ENCODE peak calls at places on chromosomes 4 and X, in six cellular contexts. One of them, this sample, is unnamed.

GRCh38 chr4:119894650-119895208 is 171.9 kb downstream of the MAD2L1 start:
- ATAC-seq in natural killer cell: no peak
- ATAC-seq in gastroesophageal sphincter: peak; percentile 76
- ATAC-seq in CD8-positive, alpha-beta T cell: no peak
- ATAC-seq in upper lobe of right lung: no peak
- ATAC-seq in stimulated activated naive B cell treated with anti-CD40 and anti-IgM and Interleukin-4, amounts not matched to agents 10 μg/mL and 1 μg/mL and 100 μg/mL, for 72 hours: no peak
- ATAC-seq in this sample: no peak

GRCh38 chr4:24032371-24032989 is 142.6 kb upstream of the PPARGC1A start:
- ATAC-seq in natural killer cell: no peak
- ATAC-seq in CD8-positive, alpha-beta T cell: no peak
- ATAC-seq in upper lobe of right lung: peak; percentile 73
- ATAC-seq in stimulated activated naive B cell treated with anti-CD40 and anti-IgM and Interleukin-4, amounts not matched to agents 10 μg/mL and 1 μg/mL and 100 μg/mL, for 72 hours: peak; percentile 48
- ATAC-seq in gastroesophageal sphincter: no peak
- ATAC-seq in this sample: no peak

GRCh38 chr4:55837903-55838302 is 15.5 kb upstream of the EXOC1 start:
- ATAC-seq in upper lobe of right lung: no peak
- ATAC-seq in CD8-positive, alpha-beta T cell: no peak
- ATAC-seq in natural killer cell: no peak
- ATAC-seq in stimulated activated naive B cell treated with anti-CD40 and anti-IgM and Interleukin-4, amounts not matched to agents 10 μg/mL and 1 μg/mL and 100 μg/mL, for 72 hours: no peak
- ATAC-seq in gastroesophageal sphincter: no peak
- ATAC-seq in this sample: no peak

GRCh38 chrX:150767475-150768131 is 74.4 kb downstream of the MTMR1 start:
- ATAC-seq in gastroesophageal sphincter: no peak
- ATAC-seq in upper lobe of right lung: peak; percentile 39
- ATAC-seq in stimulated activated naive B cell treated with anti-CD40 and anti-IgM and Interleukin-4, amounts not matched to agents 10 μg/mL and 1 μg/mL and 100 μg/mL, for 72 hours: no peak
- ATAC-seq in CD8-positive, alpha-beta T cell: no peak
- ATAC-seq in natural killer cell: no peak
- ATAC-seq in this sample: no peak

GRCh38 chr4:87079967-87080366 is 140.5 kb downstream of the KLHL8 start:
- ATAC-seq in upper lobe of right lung: no peak
- ATAC-seq in natural killer cell: no peak
- ATAC-seq in stimulated activated naive B cell treated with anti-CD40 and anti-IgM and Interleukin-4, amounts not matched to agents 10 μg/mL and 1 μg/mL and 100 μg/mL, for 72 hours: no peak
- ATAC-seq in gastroesophageal sphincter: no peak
- ATAC-seq in CD8-positive, alpha-beta T cell: no peak
- ATAC-seq in this sample: no peak

GRCh38 chr4:16794816-16795445 is 103.5 kb downstream of the LDB2 start:
- ATAC-seq in upper lobe of right lung: peak; percentile 59
- ATAC-seq in stimulated activated naive B cell treated with anti-CD40 and anti-IgM and Interleukin-4, amounts not matched to agents 10 μg/mL and 1 μg/mL and 100 μg/mL, for 72 hours: no peak
- ATAC-seq in gastroesophageal sphincter: no peak
- ATAC-seq in CD8-positive, alpha-beta T cell: no peak
- ATAC-seq in natural killer cell: peak; percentile 54
- ATAC-seq in this sample: no peak

GRCh38 chr4:37767546-37767945 is 58.9 kb upstream of the PGM2 start:
- ATAC-seq in CD8-positive, alpha-beta T cell: no peak
- ATAC-seq in gastroesophageal sphincter: no peak
- ATAC-seq in upper lobe of right lung: peak; percentile 63
- ATAC-seq in natural killer cell: no peak
- ATAC-seq in stimulated activated naive B cell treated with anti-CD40 and anti-IgM and Interleukin-4, amounts not matched to agents 10 μg/mL and 1 μg/mL and 100 μg/mL, for 72 hours: no peak
- ATAC-seq in this sample: no peak

GRCh38 chr4:110622841-110623709 is at the start of gene PITX2:
- ATAC-seq in CD8-positive, alpha-beta T cell: no peak
- ATAC-seq in gastroesophageal sphincter: peak; percentile 98
- ATAC-seq in stimulated activated naive B cell treated with anti-CD40 and anti-IgM and Interleukin-4, amounts not matched to agents 10 μg/mL and 1 μg/mL and 100 μg/mL, for 72 hours: peak; percentile 75
- ATAC-seq in upper lobe of right lung: peak; percentile 84
- ATAC-seq in natural killer cell: no peak
- ATAC-seq in this sample: peak; percentile 34

GRCh38 chr4:86939737-86940141 is 4.9 kb downstream of the AFF1 start:
- ATAC-seq in natural killer cell: peak; percentile 14
- ATAC-seq in gastroesophageal sphincter: no peak
- ATAC-seq in stimulated activated naive B cell treated with anti-CD40 and anti-IgM and Interleukin-4, amounts not matched to agents 10 μg/mL and 1 μg/mL and 100 μg/mL, for 72 hours: peak; percentile 55
- ATAC-seq in CD8-positive, alpha-beta T cell: no peak
- ATAC-seq in upper lobe of right lung: no peak
- ATAC-seq in this sample: peak; percentile 80

GRCh38 chr4:4603067-4603466 is 61.2 kb upstream of the STX18 start:
- ATAC-seq in stimulated activated naive B cell treated with anti-CD40 and anti-IgM and Interleukin-4, amounts not matched to agents 10 μg/mL and 1 μg/mL and 100 μg/mL, for 72 hours: no peak
- ATAC-seq in CD8-positive, alpha-beta T cell: no peak
- ATAC-seq in upper lobe of right lung: no peak
- ATAC-seq in natural killer cell: no peak
- ATAC-seq in gastroesophageal sphincter: no peak
- ATAC-seq in this sample: no peak

GRCh38 chr4:177047070-177047850 is 254.5 kb upstream of the VEGFC start:
- ATAC-seq in CD8-positive, alpha-beta T cell: peak; percentile 73
- ATAC-seq in gastroesophageal sphincter: peak; percentile 82
- ATAC-seq in natural killer cell: peak; percentile 74
- ATAC-seq in stimulated activated naive B cell treated with anti-CD40 and anti-IgM and Interleukin-4, amounts not matched to agents 10 μg/mL and 1 μg/mL and 100 μg/mL, for 72 hours: peak; percentile 84
- ATAC-seq in upper lobe of right lung: peak; percentile 92
- ATAC-seq in this sample: peak; percentile 67

GRCh38 chr4:1204828-1205591 is 32.6 kb upstream of the SPON2 start:
- ATAC-seq in gastroesophageal sphincter: no peak
- ATAC-seq in natural killer cell: no peak
- ATAC-seq in upper lobe of right lung: peak; percentile 5
- ATAC-seq in CD8-positive, alpha-beta T cell: no peak
- ATAC-seq in stimulated activated naive B cell treated with anti-CD40 and anti-IgM and Interleukin-4, amounts not matched to agents 10 μg/mL and 1 μg/mL and 100 μg/mL, for 72 hours: no peak
- ATAC-seq in this sample: no peak

GRCh38 chrX:57977992-57978391 is 67.7 kb upstream of the ZXDA start:
- ATAC-seq in upper lobe of right lung: no peak
- ATAC-seq in stimulated activated naive B cell treated with anti-CD40 and anti-IgM and Interleukin-4, amounts not matched to agents 10 μg/mL and 1 μg/mL and 100 μg/mL, for 72 hours: no peak
- ATAC-seq in CD8-positive, alpha-beta T cell: no peak
- ATAC-seq in natural killer cell: no peak
- ATAC-seq in gastroesophageal sphincter: no peak
- ATAC-seq in this sample: no peak

GRCh38 chr4:125352521-125352920 is 37.8 kb downstream of the FAT4 start:
- ATAC-seq in gastroesophageal sphincter: no peak
- ATAC-seq in stimulated activated naive B cell treated with anti-CD40 and anti-IgM and Interleukin-4, amounts not matched to agents 10 μg/mL and 1 μg/mL and 100 μg/mL, for 72 hours: no peak
- ATAC-seq in upper lobe of right lung: no peak
- ATAC-seq in CD8-positive, alpha-beta T cell: no peak
- ATAC-seq in natural killer cell: no peak
- ATAC-seq in this sample: no peak

GRCh38 chrX:97882306-97882705 is 998.6 kb downstream of the RPA4 start:
- ATAC-seq in natural killer cell: no peak
- ATAC-seq in stimulated activated naive B cell treated with anti-CD40 and anti-IgM and Interleukin-4, amounts not matched to agents 10 μg/mL and 1 μg/mL and 100 μg/mL, for 72 hours: no peak
- ATAC-seq in upper lobe of right lung: no peak
- ATAC-seq in CD8-positive, alpha-beta T cell: no peak
- ATAC-seq in gastroesophageal sphincter: no peak
- ATAC-seq in this sample: no peak

GRCh38 chrX:48919947-48920712 is 1.3 kb upstream of the PIM2 start:
- ATAC-seq in upper lobe of right lung: no peak
- ATAC-seq in CD8-positive, alpha-beta T cell: peak; percentile 30
- ATAC-seq in gastroesophageal sphincter: no peak
- ATAC-seq in natural killer cell: peak; percentile 33
- ATAC-seq in stimulated activated naive B cell treated with anti-CD40 and anti-IgM and Interleukin-4, amounts not matched to agents 10 μg/mL and 1 μg/mL and 100 μg/mL, for 72 hours: no peak
- ATAC-seq in this sample: no peak

GRCh38 chr4:146343776-146344175 is 129.4 kb downstream of the REELD1 start:
- ATAC-seq in gastroesophageal sphincter: no peak
- ATAC-seq in CD8-positive, alpha-beta T cell: no peak
- ATAC-seq in natural killer cell: no peak
- ATAC-seq in stimulated activated naive B cell treated with anti-CD40 and anti-IgM and Interleukin-4, amounts not matched to agents 10 μg/mL and 1 μg/mL and 100 μg/mL, for 72 hours: no peak
- ATAC-seq in upper lobe of right lung: no peak
- ATAC-seq in this sample: no peak

GRCh38 chr4:61086357-61086756 is 113.8 kb upstream of the ADGRL3 start:
- ATAC-seq in gastroesophageal sphincter: no peak
- ATAC-seq in upper lobe of right lung: no peak
- ATAC-seq in stimulated activated naive B cell treated with anti-CD40 and anti-IgM and Interleukin-4, amounts not matched to agents 10 μg/mL and 1 μg/mL and 100 μg/mL, for 72 hours: no peak
- ATAC-seq in CD8-positive, alpha-beta T cell: no peak
- ATAC-seq in natural killer cell: no peak
- ATAC-seq in this sample: no peak

GRCh38 chr4:164138521-164138920 is 615.4 kb upstream of the SMIM31 start:
- ATAC-seq in gastroesophageal sphincter: no peak
- ATAC-seq in CD8-positive, alpha-beta T cell: no peak
- ATAC-seq in natural killer cell: no peak
- ATAC-seq in upper lobe of right lung: no peak
- ATAC-seq in stimulated activated naive B cell treated with anti-CD40 and anti-IgM and Interleukin-4, amounts not matched to agents 10 μg/mL and 1 μg/mL and 100 μg/mL, for 72 hours: no peak
- ATAC-seq in this sample: no peak

GRCh38 chrX:65610040-65610439 is 57.4 kb upstream of the MSN start:
- ATAC-seq in stimulated activated naive B cell treated with anti-CD40 and anti-IgM and Interleukin-4, amounts not matched to agents 10 μg/mL and 1 μg/mL and 100 μg/mL, for 72 hours: no peak
- ATAC-seq in upper lobe of right lung: peak; percentile 65
- ATAC-seq in gastroesophageal sphincter: peak; percentile 48
- ATAC-seq in CD8-positive, alpha-beta T cell: no peak
- ATAC-seq in natural killer cell: no peak
- ATAC-seq in this sample: no peak

GRCh38 chr4:2927696-2928075 is 35.5 kb downstream of the NOP14 start:
- ATAC-seq in upper lobe of right lung: no peak
- ATAC-seq in gastroesophageal sphincter: no peak
- ATAC-seq in CD8-positive, alpha-beta T cell: no peak
- ATAC-seq in natural killer cell: no peak
- ATAC-seq in stimulated activated naive B cell treated with anti-CD40 and anti-IgM and Interleukin-4, amounts not matched to agents 10 μg/mL and 1 μg/mL and 100 μg/mL, for 72 hours: no peak
- ATAC-seq in this sample: no peak

GRCh38 chrX:1491851-1492349 is 39.2 kb upstream of the ASMTL start:
- ATAC-seq in CD8-positive, alpha-beta T cell: peak; percentile 64
- ATAC-seq in stimulated activated naive B cell treated with anti-CD40 and anti-IgM and Interleukin-4, amounts not matched to agents 10 μg/mL and 1 μg/mL and 100 μg/mL, for 72 hours: peak; percentile 82
- ATAC-seq in upper lobe of right lung: peak; percentile 55
- ATAC-seq in gastroesophageal sphincter: no peak
- ATAC-seq in natural killer cell: peak; percentile 85
- ATAC-seq in this sample: peak; percentile 87

GRCh38 chr4:73103799-73104503 is 34.4 kb upstream of the COX18 start:
- ATAC-seq in stimulated activated naive B cell treated with anti-CD40 and anti-IgM and Interleukin-4, amounts not matched to agents 10 μg/mL and 1 μg/mL and 100 μg/mL, for 72 hours: no peak
- ATAC-seq in CD8-positive, alpha-beta T cell: no peak
- ATAC-seq in upper lobe of right lung: no peak
- ATAC-seq in gastroesophageal sphincter: no peak
- ATAC-seq in natural killer cell: no peak
- ATAC-seq in this sample: no peak

GRCh38 chr4:100738388-100739165 is 220.8 kb upstream of the EMCN start:
- ATAC-seq in CD8-positive, alpha-beta T cell: no peak
- ATAC-seq in natural killer cell: no peak
- ATAC-seq in upper lobe of right lung: peak; percentile 28
- ATAC-seq in gastroesophageal sphincter: peak; percentile 85
- ATAC-seq in stimulated activated naive B cell treated with anti-CD40 and anti-IgM and Interleukin-4, amounts not matched to agents 10 μg/mL and 1 μg/mL and 100 μg/mL, for 72 hours: peak; percentile 44
- ATAC-seq in this sample: peak; percentile 51

GRCh38 chr4:25827897-25828296 is 34.9 kb downstream of the SEL1L3 start:
- ATAC-seq in stimulated activated naive B cell treated with anti-CD40 and anti-IgM and Interleukin-4, amounts not matched to agents 10 μg/mL and 1 μg/mL and 100 μg/mL, for 72 hours: no peak
- ATAC-seq in CD8-positive, alpha-beta T cell: no peak
- ATAC-seq in upper lobe of right lung: no peak
- ATAC-seq in gastroesophageal sphincter: no peak
- ATAC-seq in natural killer cell: no peak
- ATAC-seq in this sample: no peak

GRCh38 chrX:100413231-100413630 is 3.2 kb upstream of the PCDH19 start:
- ATAC-seq in stimulated activated naive B cell treated with anti-CD40 and anti-IgM and Interleukin-4, amounts not matched to agents 10 μg/mL and 1 μg/mL and 100 μg/mL, for 72 hours: peak; percentile 46
- ATAC-seq in gastroesophageal sphincter: peak; percentile 52
- ATAC-seq in upper lobe of right lung: peak; percentile 68
- ATAC-seq in CD8-positive, alpha-beta T cell: no peak
- ATAC-seq in natural killer cell: no peak
- ATAC-seq in this sample: no peak

GRCh38 chr4:53580301-53580700 is 11.0 kb downstream of the LNX1 start:
- ATAC-seq in gastroesophageal sphincter: no peak
- ATAC-seq in stimulated activated naive B cell treated with anti-CD40 and anti-IgM and Interleukin-4, amounts not matched to agents 10 μg/mL and 1 μg/mL and 100 μg/mL, for 72 hours: no peak
- ATAC-seq in natural killer cell: no peak
- ATAC-seq in upper lobe of right lung: no peak
- ATAC-seq in CD8-positive, alpha-beta T cell: no peak
- ATAC-seq in this sample: no peak

GRCh38 chrX:39759526-39760224 is 338.1 kb downstream of the BCOR start:
- ATAC-seq in stimulated activated naive B cell treated with anti-CD40 and anti-IgM and Interleukin-4, amounts not matched to agents 10 μg/mL and 1 μg/mL and 100 μg/mL, for 72 hours: no peak
- ATAC-seq in gastroesophageal sphincter: peak; percentile 44
- ATAC-seq in natural killer cell: no peak
- ATAC-seq in CD8-positive, alpha-beta T cell: no peak
- ATAC-seq in upper lobe of right lung: peak; percentile 77
- ATAC-seq in this sample: no peak

GRCh38 chrX:727738-728621 is 97.4 kb downstream of the SHOX start:
- ATAC-seq in gastroesophageal sphincter: no peak
- ATAC-seq in stimulated activated naive B cell treated with anti-CD40 and anti-IgM and Interleukin-4, amounts not matched to agents 10 μg/mL and 1 μg/mL and 100 μg/mL, for 72 hours: peak; percentile 31
- ATAC-seq in natural killer cell: peak; percentile 30
- ATAC-seq in upper lobe of right lung: no peak
- ATAC-seq in CD8-positive, alpha-beta T cell: no peak
- ATAC-seq in this sample: no peak

GRCh38 chr4:16516796-16517413 is 290.6 kb upstream of the TAPT1 start:
- ATAC-seq in natural killer cell: no peak
- ATAC-seq in stimulated activated naive B cell treated with anti-CD40 and anti-IgM and Interleukin-4, amounts not matched to agents 10 μg/mL and 1 μg/mL and 100 μg/mL, for 72 hours: no peak
- ATAC-seq in gastroesophageal sphincter: no peak
- ATAC-seq in upper lobe of right lung: peak; percentile 59
- ATAC-seq in CD8-positive, alpha-beta T cell: no peak
- ATAC-seq in this sample: no peak

GRCh38 chrX:23993012-23993633 is 33.9 kb downstream of the KLHL15 start:
- ATAC-seq in natural killer cell: no peak
- ATAC-seq in stimulated activated naive B cell treated with anti-CD40 and anti-IgM and Interleukin-4, amounts not matched to agents 10 μg/mL and 1 μg/mL and 100 μg/mL, for 72 hours: no peak
- ATAC-seq in CD8-positive, alpha-beta T cell: no peak
- ATAC-seq in gastroesophageal sphincter: no peak
- ATAC-seq in upper lobe of right lung: no peak
- ATAC-seq in this sample: no peak

GRCh38 chrX:32592786-32593185 is 618.6 kb downstream of the DMD start:
- ATAC-seq in upper lobe of right lung: no peak
- ATAC-seq in stimulated activated naive B cell treated with anti-CD40 and anti-IgM and Interleukin-4, amounts not matched to agents 10 μg/mL and 1 μg/mL and 100 μg/mL, for 72 hours: no peak
- ATAC-seq in natural killer cell: no peak
- ATAC-seq in gastroesophageal sphincter: no peak
- ATAC-seq in CD8-positive, alpha-beta T cell: no peak
- ATAC-seq in this sample: no peak

GRCh38 chr4:119300072-119300387 is 21.9 kb downstream of the FABP2 start:
- ATAC-seq in CD8-positive, alpha-beta T cell: peak; percentile 24
- ATAC-seq in stimulated activated naive B cell treated with anti-CD40 and anti-IgM and Interleukin-4, amounts not matched to agents 10 μg/mL and 1 μg/mL and 100 μg/mL, for 72 hours: peak; percentile 31
- ATAC-seq in gastroesophageal sphincter: peak; percentile 52
- ATAC-seq in upper lobe of right lung: peak; percentile 38
- ATAC-seq in natural killer cell: peak; percentile 55
- ATAC-seq in this sample: peak; percentile 27

GRCh38 chr4:7294176-7294756 is 101.9 kb downstream of the SORCS2 start:
- ATAC-seq in stimulated activated naive B cell treated with anti-CD40 and anti-IgM and Interleukin-4, amounts not matched to agents 10 μg/mL and 1 μg/mL and 100 μg/mL, for 72 hours: peak; percentile 36
- ATAC-seq in gastroesophageal sphincter: no peak
- ATAC-seq in upper lobe of right lung: no peak
- ATAC-seq in CD8-positive, alpha-beta T cell: no peak
- ATAC-seq in natural killer cell: no peak
- ATAC-seq in this sample: no peak

This sample was measured in stimulated activated memory B cell treated with anti-CD40 and anti-IgM and Interleukin-4, amounts not matched to agents 10 μg/mL and 1 μg/mL and 100 μg/mL, for 72 hours.